ENCODE peak calls at places on chromosomes 7 and 10, in four cellular contexts. W is K562, Q is HEK293T, D is HepG2. F is an unnamed sample.

GRCh38 chr10:13698217-13698616 is 111.5 kb downstream of the PRPF18 start:
- DNase-seq in W (no peak), Q (no peak), D (no peak), F (no peak)

GRCh38 chr10:130956251-130956650 is 355.3 kb downstream of the TCERG1L start:
- DNase-seq in W (no peak), Q (no peak), D (no peak), F (no peak)

GRCh38 chr7:158766570-158767281 is 62.1 kb upstream of the NCAPG2 start:
- DNase-seq in W (no peak), Q (no peak), D (no peak), F (no peak)

GRCh38 chr7:135349746-135350145 is 116.1 kb downstream of the STRA8 start:
- DNase-seq in W (no peak), Q (no peak), D (no peak), F (no peak)

GRCh38 chr10:70602665-70603438 is at the start of gene PRF1:
- DNase-seq in W (peak; percentile 65), Q (no peak), D (peak; percentile 12), F (no peak)

GRCh38 chr10:116069856-116070255 is 203.2 kb downstream of the GFRA1 start:
- DNase-seq in W (no peak), Q (no peak), D (no peak), F (no peak)

GRCh38 chr7:109915670-109916069 is 1175.3 kb upstream of the LRRN3 start:
- DNase-seq in W (no peak), Q (no peak), D (no peak), F (no peak)

GRCh38 chr7:18306696-18307095 is 188.9 kb upstream of the HDAC9 start:
- DNase-seq in W (no peak), Q (no peak), D (no peak), F (no peak)

GRCh38 chr7:69187824-69188335 is 410.4 kb upstream of the AUTS2 start:
- DNase-seq in W (no peak), Q (no peak), D (no peak), F (no peak)

GRCh38 chr7:155343661-155344121 is 46.0 kb downstream of the INSIG1 start:
- DNase-seq in W (no peak), Q (no peak), D (no peak), F (no peak)

GRCh38 chr7:128279124-128279713 is 38.1 kb downstream of the LEP start:
- DNase-seq in W (no peak), Q (no peak), D (no peak), F (no peak)

GRCh38 chr7:2950578-2950977 is 93.1 kb downstream of the CARD11 start:
- DNase-seq in W (no peak), Q (no peak), D (no peak), F (no peak)

GRCh38 chr7:55534262-55534915 is 37.9 kb downstream of the VOPP1 start:
- DNase-seq in W (no peak), Q (no peak), D (peak; percentile 30), F (peak; percentile 99)

GRCh38 chr7:116633131-116633988 is 38.6 kb upstream of the MET start:
- DNase-seq in W (no peak), Q (no peak), D (no peak), F (peak; percentile 21)

GRCh38 chr10:127877116-127877515 is 15.6 kb downstream of the CLRN3 start:
- DNase-seq in W (no peak), Q (no peak), D (no peak), F (no peak)

GRCh38 chr10:71717056-71717755 is 2.4 kb downstream of the C10orf105 start:
- DNase-seq in W (no peak), Q (no peak), D (no peak), F (no peak)

GRCh38 chr10:964321-964987 is 23.8 kb upstream of the GTPBP4 start:
- DNase-seq in W (no peak), Q (no peak), D (no peak), F (no peak)

GRCh38 chr7:64628721-64629120 is 37.2 kb upstream of the ZNF107 start:
- DNase-seq in W (no peak), Q (no peak), D (no peak), F (no peak)

GRCh38 chr7:77657427-77658331 is 38.6 kb upstream of the RSBN1L start:
- DNase-seq in W (peak; percentile 68), Q (peak; percentile 31), D (peak; percentile 53), F (peak; percentile 12)

GRCh38 chr10:88525371-88526079 is 57.6 kb downstream of the RNLS start:
- DNase-seq in W (no peak), Q (no peak), D (no peak), F (no peak)

GRCh38 chr7:26440993-26441636 is 149.5 kb downstream of the SNX10 start:
- DNase-seq in W (no peak), Q (no peak), D (peak; percentile 14), F (no peak)

GRCh38 chr7:101903505-101903849 is 86.1 kb downstream of the CUX1 start:
- DNase-seq in W (peak; percentile 82), Q (no peak), D (no peak), F (no peak)

GRCh38 chr10:15842493-15843169 is 17.7 kb downstream of the MINDY3 start:
- DNase-seq in W (no peak), Q (no peak), D (no peak), F (no peak)
- TF ChIP-seq TARDBP in W (no peak), Q (no peak), D (no peak), F (no peak)

DNA sequence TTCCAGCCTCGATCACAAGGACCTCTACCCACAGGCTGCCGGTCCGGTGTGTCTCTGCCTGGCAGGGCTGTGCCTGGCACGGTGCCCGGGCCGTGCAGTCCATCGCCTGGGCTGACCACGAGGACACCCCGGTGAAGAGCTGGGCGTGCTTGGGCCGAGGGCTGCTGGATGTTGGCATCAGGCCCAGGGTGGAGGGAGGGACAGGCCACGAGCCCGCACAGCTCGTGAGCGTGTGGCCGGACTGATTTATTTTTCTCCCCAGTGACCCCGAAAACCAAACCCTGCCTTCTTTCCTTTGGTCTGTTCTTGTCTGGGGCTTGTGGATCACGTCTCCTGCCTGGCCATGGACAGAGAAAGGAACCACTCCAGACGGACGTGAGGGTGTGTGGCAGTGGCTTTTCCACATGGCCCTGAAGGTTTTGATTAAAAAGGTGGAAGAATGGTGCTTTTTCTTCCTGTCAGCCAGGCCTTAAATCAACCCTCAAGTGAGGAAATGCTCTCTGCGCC is 130.2 kb downstream of the RGS10 start:
- DNase-seq in W (no peak), Q (no peak), D (no peak), F (no peak)
- TF ChIP-seq TARDBP in W (no peak), Q (no peak), D (no peak), F (no peak)

GRCh38 chr7:44882899-44883298 is 2.4 kb downstream of the PURB start:
- DNase-seq in W (no peak), Q (no peak), D (no peak), F (no peak)
- TF ChIP-seq TARDBP in W (no peak), Q (no peak), D (no peak), F (no peak)

DNA sequence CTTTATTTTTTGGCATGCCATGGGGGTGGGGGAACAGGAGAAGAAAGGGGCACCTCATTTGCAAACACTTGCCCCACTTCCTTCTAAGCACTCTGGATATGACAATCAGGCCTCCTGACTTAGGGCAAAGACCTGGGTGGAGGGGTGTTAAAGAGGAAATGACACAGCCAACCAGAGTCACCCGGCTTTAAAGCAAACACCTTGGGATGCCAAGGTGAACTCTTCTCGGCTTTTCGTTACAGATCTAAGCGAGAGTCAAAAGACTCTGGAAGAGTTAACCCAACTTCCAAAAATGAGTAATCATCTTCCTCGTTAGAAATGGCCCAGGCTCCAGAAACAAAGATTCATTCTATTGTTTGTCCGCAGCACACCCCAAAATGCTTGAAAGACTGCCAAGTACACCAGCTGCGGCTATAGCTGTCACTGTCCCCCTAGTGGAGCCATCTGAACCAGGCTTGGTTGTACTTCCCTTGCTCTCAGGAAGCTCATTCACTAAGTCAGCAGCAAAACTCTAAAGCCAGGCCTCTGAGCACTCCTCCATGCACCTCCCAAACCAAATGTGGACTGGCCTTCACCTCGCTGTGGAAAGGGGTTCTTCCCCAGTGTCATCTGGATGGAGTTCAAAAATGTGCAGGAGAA is 24.8 kb downstream of the FAM53B start:
- DNase-seq in W (peak; percentile 51), Q (no peak), D (no peak), F (peak; percentile 87)
- TF ChIP-seq TARDBP in W (no peak), Q (no peak), D (no peak), F (no peak)